ENCODE peak calls at places on chromosomes 6 and 20, in seven cellular contexts. One of them, this sample, is unnamed.

GRCh38 chr6:72784581-72784980 is 162.7 kb downstream of the KCNQ5 start:
- DNase-seq in H1: no peak
- DNase-seq in CD4-positive, CD25-positive, alpha-beta regulatory T cell: no peak
- DNase-seq in endodermal cell: no peak
- DNase-seq in substantia nigra: no peak
- DNase-seq in brain microvascular endothelial cell: peak; percentile 26
- DNase-seq in Karpas-422: no peak
- DNase-seq in this sample: no peak

GRCh38 chr20:17594443-17594842 is 24.6 kb downstream of the DSTN start:
- DNase-seq in CD4-positive, CD25-positive, alpha-beta regulatory T cell: no peak
- DNase-seq in Karpas-422: peak; percentile 6
- DNase-seq in endodermal cell: no peak
- DNase-seq in substantia nigra: no peak
- DNase-seq in brain microvascular endothelial cell: peak; percentile 70
- DNase-seq in H1: no peak
- DNase-seq in this sample: peak; percentile 64

GRCh38 chr6:141969201-141969600 is 163.5 kb upstream of the GJE1 start:
- DNase-seq in substantia nigra: no peak
- DNase-seq in Karpas-422: no peak
- DNase-seq in H1: no peak
- DNase-seq in brain microvascular endothelial cell: peak; percentile 77
- DNase-seq in CD4-positive, CD25-positive, alpha-beta regulatory T cell: no peak
- DNase-seq in endodermal cell: no peak
- DNase-seq in this sample: no peak

GRCh38 chr6:18101271-18101670 is 21.2 kb downstream of the NHLRC1 start:
- DNase-seq in endodermal cell: no peak
- DNase-seq in substantia nigra: no peak
- DNase-seq in Karpas-422: no peak
- DNase-seq in H1: no peak
- DNase-seq in brain microvascular endothelial cell: peak; percentile 37
- DNase-seq in CD4-positive, CD25-positive, alpha-beta regulatory T cell: no peak
- DNase-seq in this sample: no peak

GRCh38 chr20:3663858-3664257 is 659 bp upstream of the GFRA4 start:
- DNase-seq in Karpas-422: no peak
- DNase-seq in substantia nigra: no peak
- DNase-seq in H1: no peak
- DNase-seq in CD4-positive, CD25-positive, alpha-beta regulatory T cell: no peak
- DNase-seq in endodermal cell: no peak
- DNase-seq in brain microvascular endothelial cell: no peak
- DNase-seq in this sample: no peak

GRCh38 chr20:47231382-47232042 is 125.0 kb downstream of the ZMYND8 start:
- DNase-seq in endodermal cell: no peak
- DNase-seq in brain microvascular endothelial cell: peak; percentile 56
- DNase-seq in CD4-positive, CD25-positive, alpha-beta regulatory T cell: no peak
- DNase-seq in H1: no peak
- DNase-seq in Karpas-422: no peak
- DNase-seq in substantia nigra: no peak
- DNase-seq in this sample: no peak

GRCh38 chr6:156839591-156840001 is 62.4 kb downstream of the ARID1B start:
- DNase-seq in brain microvascular endothelial cell: peak; percentile 74
- DNase-seq in endodermal cell: no peak
- DNase-seq in substantia nigra: no peak
- DNase-seq in H1: no peak
- DNase-seq in Karpas-422: no peak
- DNase-seq in CD4-positive, CD25-positive, alpha-beta regulatory T cell: no peak
- DNase-seq in this sample: no peak

GRCh38 chr6:69915346-69915745 is 49.0 kb downstream of the COL19A1 start:
- DNase-seq in CD4-positive, CD25-positive, alpha-beta regulatory T cell: no peak
- DNase-seq in brain microvascular endothelial cell: no peak
- DNase-seq in substantia nigra: no peak
- DNase-seq in Karpas-422: no peak
- DNase-seq in endodermal cell: no peak
- DNase-seq in H1: no peak
- DNase-seq in this sample: no peak

GRCh38 chr20:18363708-18364107 is 75.4 kb downstream of the ZNF133 start:
- DNase-seq in brain microvascular endothelial cell: no peak
- DNase-seq in endodermal cell: no peak
- DNase-seq in Karpas-422: no peak
- DNase-seq in CD4-positive, CD25-positive, alpha-beta regulatory T cell: no peak
- DNase-seq in substantia nigra: no peak
- DNase-seq in H1: no peak
- DNase-seq in this sample: no peak

GRCh38 chr6:156699017-156699421 is 78.2 kb upstream of the ARID1B start:
- DNase-seq in endodermal cell: no peak
- DNase-seq in brain microvascular endothelial cell: peak; percentile 79
- DNase-seq in Karpas-422: peak; percentile 52
- DNase-seq in CD4-positive, CD25-positive, alpha-beta regulatory T cell: no peak
- DNase-seq in substantia nigra: no peak
- DNase-seq in H1: no peak
- DNase-seq in this sample: peak; percentile 82

GRCh38 chr6:127457444-127458064 is 1.6 kb downstream of the KIAA0408 start:
- DNase-seq in brain microvascular endothelial cell: peak; percentile 27
- DNase-seq in Karpas-422: peak; percentile 58
- DNase-seq in endodermal cell: no peak
- DNase-seq in CD4-positive, CD25-positive, alpha-beta regulatory T cell: no peak
- DNase-seq in substantia nigra: no peak
- DNase-seq in H1: no peak
- DNase-seq in this sample: no peak

GRCh38 chr6:25659633-25660368 is 7.8 kb downstream of the SCGN start:
- DNase-seq in endodermal cell: no peak
- DNase-seq in brain microvascular endothelial cell: no peak
- DNase-seq in substantia nigra: no peak
- DNase-seq in Karpas-422: no peak
- DNase-seq in CD4-positive, CD25-positive, alpha-beta regulatory T cell: no peak
- DNase-seq in H1: no peak
- DNase-seq in this sample: no peak

GRCh38 chr6:94636780-94637385 is 940.5 kb upstream of the MANEA start:
- DNase-seq in brain microvascular endothelial cell: no peak
- DNase-seq in CD4-positive, CD25-positive, alpha-beta regulatory T cell: no peak
- DNase-seq in substantia nigra: no peak
- DNase-seq in H1: peak; percentile 48
- DNase-seq in Karpas-422: peak; percentile 66
- DNase-seq in endodermal cell: peak; percentile 68
- DNase-seq in this sample: peak; percentile 8

GRCh38 chr20:38986663-38987062 is 24.5 kb downstream of the DHX35 start:
- DNase-seq in CD4-positive, CD25-positive, alpha-beta regulatory T cell: no peak
- DNase-seq in endodermal cell: no peak
- DNase-seq in Karpas-422: no peak
- DNase-seq in brain microvascular endothelial cell: no peak
- DNase-seq in H1: no peak
- DNase-seq in substantia nigra: no peak
- DNase-seq in this sample: no peak

GRCh38 chr6:12548526-12548925 is 168.0 kb upstream of the PHACTR1 start:
- DNase-seq in Karpas-422: no peak
- DNase-seq in substantia nigra: no peak
- DNase-seq in brain microvascular endothelial cell: peak; percentile 63
- DNase-seq in endodermal cell: no peak
- DNase-seq in CD4-positive, CD25-positive, alpha-beta regulatory T cell: no peak
- DNase-seq in H1: no peak
- DNase-seq in this sample: no peak

GRCh38 chr6:148530394-148530923 is 187.8 kb downstream of the SASH1 start:
- DNase-seq in brain microvascular endothelial cell: peak; percentile 92
- DNase-seq in Karpas-422: peak; percentile 78
- DNase-seq in H1: no peak
- DNase-seq in CD4-positive, CD25-positive, alpha-beta regulatory T cell: no peak
- DNase-seq in endodermal cell: peak; percentile 76
- DNase-seq in substantia nigra: no peak
- DNase-seq in this sample: no peak

GRCh38 chr20:52219441-52219840 is 27.9 kb upstream of the ZFP64 start:
- DNase-seq in brain microvascular endothelial cell: no peak
- DNase-seq in Karpas-422: peak; percentile 50
- DNase-seq in endodermal cell: peak; percentile 47
- DNase-seq in CD4-positive, CD25-positive, alpha-beta regulatory T cell: no peak
- DNase-seq in H1: no peak
- DNase-seq in substantia nigra: no peak
- DNase-seq in this sample: no peak

GRCh38 chr20:43583982-43584432 is 6.7 kb upstream of the IFT52 start:
- DNase-seq in substantia nigra: peak; percentile 34
- DNase-seq in endodermal cell: no peak
- DNase-seq in H1: no peak
- DNase-seq in Karpas-422: no peak
- DNase-seq in CD4-positive, CD25-positive, alpha-beta regulatory T cell: no peak
- DNase-seq in brain microvascular endothelial cell: peak; percentile 98
- DNase-seq in this sample: peak; percentile 79

GRCh38 chr6:138691595-138692057 is 81.9 kb upstream of the CCDC28A start:
- DNase-seq in Karpas-422: no peak
- DNase-seq in H1: no peak
- DNase-seq in brain microvascular endothelial cell: peak; percentile 63
- DNase-seq in endodermal cell: no peak
- DNase-seq in substantia nigra: no peak
- DNase-seq in CD4-positive, CD25-positive, alpha-beta regulatory T cell: no peak
- DNase-seq in this sample: peak; percentile 34

DNA sequence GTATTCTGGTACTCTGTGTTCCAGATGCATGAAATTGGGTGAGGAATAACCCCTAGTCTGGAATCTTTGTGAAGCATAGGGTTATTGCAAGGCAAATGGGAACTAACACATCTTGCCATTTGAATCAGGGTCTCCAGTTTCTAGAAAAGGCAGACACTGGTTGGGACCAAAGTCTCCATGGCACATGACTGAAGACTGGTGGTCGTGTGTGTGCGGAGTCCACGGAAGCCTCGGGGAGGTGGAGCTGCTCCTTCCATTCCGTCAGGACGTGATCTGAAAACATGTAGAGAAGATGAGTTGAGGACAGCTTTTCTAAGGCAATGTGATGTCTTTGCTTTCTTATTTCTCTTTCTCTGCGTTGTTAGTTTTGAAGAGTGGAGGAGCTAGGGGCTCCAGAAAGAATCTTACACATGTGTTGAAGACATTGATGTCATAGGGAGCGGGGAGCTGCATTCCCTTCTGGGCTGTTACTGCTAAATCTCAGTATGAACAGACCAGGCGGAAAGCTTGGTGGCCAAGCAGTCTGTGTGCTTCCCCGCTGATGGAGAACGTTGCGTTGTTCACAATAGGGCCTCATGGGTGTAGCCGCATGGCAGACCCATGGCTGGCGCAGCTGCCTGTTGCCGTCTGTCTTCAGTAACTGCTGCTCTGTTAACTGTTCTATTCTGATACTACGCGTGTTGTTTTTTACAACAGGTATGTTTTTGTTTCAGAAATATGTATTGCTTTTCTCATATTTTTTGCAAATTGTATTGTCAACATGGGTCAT is 4.8 kb upstream of the SLC17A9 start:
- DNase-seq in H1: no peak
- DNase-seq in substantia nigra: no peak
- DNase-seq in CD4-positive, CD25-positive, alpha-beta regulatory T cell: no peak
- DNase-seq in endodermal cell: no peak
- DNase-seq in Karpas-422: no peak
- DNase-seq in brain microvascular endothelial cell: no peak
- DNase-seq in this sample: no peak
- H3K27ac ChIP-seq in H1: no peak overlapping the region
- H3K27ac ChIP-seq in substantia nigra: no peak overlapping the region
- H3K27ac ChIP-seq in CD4-positive, CD25-positive, alpha-beta regulatory T cell: no peak overlapping the region
- H3K27ac ChIP-seq in endodermal cell: no peak overlapping the region
- H3K27ac ChIP-seq in Karpas-422: no peak overlapping the region
- H3K27ac ChIP-seq in brain microvascular endothelial cell: no peak overlapping the region
- H3K27ac ChIP-seq in this sample: no peak overlapping the region

GRCh38 chr6:14771026-14771425 is 474.8 kb upstream of the JARID2 start:
- DNase-seq in endodermal cell: no peak
- DNase-seq in Karpas-422: no peak
- DNase-seq in brain microvascular endothelial cell: no peak
- DNase-seq in substantia nigra: no peak
- DNase-seq in H1: no peak
- DNase-seq in CD4-positive, CD25-positive, alpha-beta regulatory T cell: no peak
- DNase-seq in this sample: no peak
- H3K27ac ChIP-seq in endodermal cell: peak overlapping the region; percentile 67
- H3K27ac ChIP-seq in Karpas-422: no peak overlapping the region
- H3K27ac ChIP-seq in brain microvascular endothelial cell: peak overlapping the region; percentile 81
- H3K27ac ChIP-seq in substantia nigra: no peak overlapping the region
- H3K27ac ChIP-seq in H1: no peak overlapping the region
- H3K27ac ChIP-seq in CD4-positive, CD25-positive, alpha-beta regulatory T cell: no peak overlapping the region
- H3K27ac ChIP-seq in this sample: no peak overlapping the region

GRCh38 chr20:58374027-58374850 is 14.8 kb upstream of the VAPB start:
- DNase-seq in brain microvascular endothelial cell: no peak
- DNase-seq in endodermal cell: peak; percentile 69
- DNase-seq in substantia nigra: no peak
- DNase-seq in Karpas-422: no peak
- DNase-seq in CD4-positive, CD25-positive, alpha-beta regulatory T cell: no peak
- DNase-seq in H1: peak; percentile 61
- DNase-seq in this sample: no peak

GRCh38 chr20:58377017-58377416 is 12.0 kb upstream of the VAPB start:
- DNase-seq in brain microvascular endothelial cell: no peak
- DNase-seq in Karpas-422: no peak
- DNase-seq in CD4-positive, CD25-positive, alpha-beta regulatory T cell: no peak
- DNase-seq in H1: no peak
- DNase-seq in endodermal cell: no peak
- DNase-seq in substantia nigra: no peak
- DNase-seq in this sample: no peak

GRCh38 chr20:58372836-58373235 is 16.2 kb upstream of the VAPB start:
- DNase-seq in endodermal cell: peak; percentile 72
- DNase-seq in H1: peak; percentile 58
- DNase-seq in Karpas-422: no peak
- DNase-seq in substantia nigra: no peak
- DNase-seq in CD4-positive, CD25-positive, alpha-beta regulatory T cell: no peak
- DNase-seq in brain microvascular endothelial cell: no peak
- DNase-seq in this sample: no peak

GRCh38 chr20:58375796-58376195 is 13.2 kb upstream of the VAPB start:
- DNase-seq in brain microvascular endothelial cell: no peak
- DNase-seq in substantia nigra: no peak
- DNase-seq in H1: no peak
- DNase-seq in Karpas-422: no peak
- DNase-seq in endodermal cell: no peak
- DNase-seq in CD4-positive, CD25-positive, alpha-beta regulatory T cell: no peak
- DNase-seq in this sample: no peak

DNA sequence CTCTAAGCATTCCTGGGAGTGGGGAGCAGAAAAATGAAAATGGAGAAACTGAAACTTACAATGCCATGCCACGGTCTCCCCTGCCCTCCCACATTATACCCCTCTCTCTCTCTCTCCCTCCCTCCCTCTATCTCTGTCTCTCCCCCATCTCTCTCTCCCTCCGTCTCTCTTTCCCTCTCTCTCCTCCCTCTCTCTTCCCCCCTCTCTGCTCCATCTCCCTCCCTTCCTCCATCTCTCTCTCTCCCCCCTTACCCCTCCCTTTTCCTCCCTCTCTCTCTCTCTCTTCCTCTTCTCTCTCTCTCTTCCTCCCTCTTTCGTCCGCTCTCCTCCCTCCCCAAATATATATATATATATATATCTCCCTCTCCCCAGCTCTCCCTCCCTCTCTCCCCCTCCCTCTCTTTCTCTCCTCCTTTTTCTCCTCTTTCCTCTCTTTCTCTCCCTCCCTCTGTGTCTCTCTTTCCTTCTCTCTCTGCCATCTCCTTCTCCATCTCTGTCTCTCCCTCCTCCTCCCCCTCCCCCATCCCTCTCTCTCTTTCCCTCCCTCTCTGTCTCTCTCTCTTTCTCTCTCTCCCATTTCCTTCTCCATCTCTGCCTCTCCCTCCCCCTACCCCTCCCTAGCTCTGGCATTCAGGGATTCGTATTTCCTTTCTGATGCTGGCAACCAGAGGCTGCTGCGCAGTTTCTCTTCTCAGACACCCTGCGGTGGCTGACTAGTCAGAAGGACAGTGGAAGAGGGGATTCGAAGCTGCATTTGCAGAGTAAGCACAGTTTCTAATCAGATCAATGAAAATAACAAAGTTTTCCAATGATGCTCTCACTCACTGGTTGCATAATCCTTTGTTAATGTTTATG is 13.9 kb upstream of the VAPB start:
- DNase-seq in CD4-positive, CD25-positive, alpha-beta regulatory T cell: no peak
- DNase-seq in Karpas-422: no peak
- DNase-seq in H1: peak; percentile 60
- DNase-seq in brain microvascular endothelial cell: peak; percentile 64
- DNase-seq in endodermal cell: peak; percentile 76
- DNase-seq in substantia nigra: no peak
- DNase-seq in this sample: no peak
- H3K27ac ChIP-seq in CD4-positive, CD25-positive, alpha-beta regulatory T cell: no peak overlapping the region
- H3K27ac ChIP-seq in Karpas-422: no peak overlapping the region
- H3K27ac ChIP-seq in H1: peak overlapping the region; percentile 89
- H3K27ac ChIP-seq in brain microvascular endothelial cell: no peak overlapping the region
- H3K27ac ChIP-seq in endodermal cell: peak overlapping the region; percentile 89
- H3K27ac ChIP-seq in substantia nigra: no peak overlapping the region
- H3K27ac ChIP-seq in this sample: no peak overlapping the region

GRCh38 chr6:106694343-106694742 is 65.0 kb downstream of the QRSL1 start:
- DNase-seq in CD4-positive, CD25-positive, alpha-beta regulatory T cell: no peak
- DNase-seq in H1: no peak
- DNase-seq in endodermal cell: peak; percentile 62
- DNase-seq in substantia nigra: no peak
- DNase-seq in Karpas-422: peak; percentile 89
- DNase-seq in brain microvascular endothelial cell: no peak
- DNase-seq in this sample: no peak
- H3K27ac ChIP-seq in CD4-positive, CD25-positive, alpha-beta regulatory T cell: no peak overlapping the region
- H3K27ac ChIP-seq in H1: no peak overlapping the region
- H3K27ac ChIP-seq in endodermal cell: no peak overlapping the region
- H3K27ac ChIP-seq in substantia nigra: no peak overlapping the region
- H3K27ac ChIP-seq in Karpas-422: peak overlapping the region; percentile 94
- H3K27ac ChIP-seq in brain microvascular endothelial cell: no peak overlapping the region
- H3K27ac ChIP-seq in this sample: no peak overlapping the region

This sample was measured in epithelial cell of prostate.